ENCODE peak calls at places on chromosomes 4 and X, in five cellular contexts. T is nephron progenitor cell; B is pancreas; N is naive thymus-derived CD8-positive, alpha-beta T cell; U is activated CD4-positive, alpha-beta T cell treated with anti-CD3 and anti-CD28 coated beads for 48 hours. R is an unnamed sample.

GRCh38 chrX:132568291-132568690 is 79.5 kb upstream of the MBNL3 start:
- DNase-seq in T (no peak), B (no peak), N (no peak), U (no peak), R (no peak)

GRCh38 chr4:150127757-150128156 is 49.5 kb downstream of the DCLK2 start:
- DNase-seq in T (no peak), B (no peak), N (no peak), U (no peak), R (no peak)

GRCh38 chrX:28847423-28847822 is 260.2 kb downstream of the IL1RAPL1 start:
- DNase-seq in T (no peak), B (no peak), N (no peak), U (no peak), R (peak; percentile 14)

GRCh38 chr4:108512615-108513505 is 107.5 kb upstream of the RPL34 start:
- DNase-seq in T (peak; percentile 62), B (no peak), N (peak; percentile 24), U (peak; percentile 60), R (peak; percentile 37)

GRCh38 chr4:55122235-55122634 is 3.2 kb downstream of the KDR start:
- DNase-seq in T (no peak), B (no peak), N (no peak), U (no peak), R (no peak)

GRCh38 chr4:163587867-163588266 is 93.4 kb downstream of the TMA16 start:
- DNase-seq in T (peak; percentile 1), B (no peak), N (no peak), U (peak; percentile 24), R (no peak)

GRCh38 chrX:63400340-63400739 is 49.2 kb upstream of the SPIN4 start:
- DNase-seq in T (no peak), B (no peak), N (no peak), U (no peak), R (no peak)

GRCh38 chrX:130125090-130125489 is 14.8 kb upstream of the ELF4 start:
- DNase-seq in T (no peak), B (peak; percentile 70), N (no peak), U (no peak), R (no peak)

GRCh38 chrX:38975368-38975767 is 174.1 kb downstream of the MID1IP1 start:
- DNase-seq in T (no peak), B (no peak), N (no peak), U (no peak), R (no peak)

GRCh38 chrX:3227526-3227925 is 118.9 kb downstream of the MXRA5 start:
- DNase-seq in T (no peak), B (no peak), N (no peak), U (no peak), R (no peak)

GRCh38 chr4:85953651-85954018 is 406.2 kb downstream of the MAPK10 start:
- DNase-seq in T (no peak), B (no peak), N (no peak), U (no peak), R (no peak)

GRCh38 chr4:10853196-10853595 is 168.6 kb upstream of the CLNK start:
- DNase-seq in T (no peak), B (no peak), N (no peak), U (no peak), R (no peak)

GRCh38 chr4:76989391-76990061 is 40.0 kb downstream of the SEPTIN11 start:
- DNase-seq in T (no peak), B (no peak), N (peak; percentile 37), U (peak; percentile 62), R (no peak)

GRCh38 chr4:73257995-73258667 is 467 bp downstream of the ANKRD17 start:
- DNase-seq in T (no peak), B (no peak), N (no peak), U (peak; percentile 66), R (no peak)

GRCh38 chr4:88599298-88599697 is 7.0 kb downstream of the HERC3 start:
- DNase-seq in T (no peak), B (no peak), N (no peak), U (no peak), R (no peak)